ENCODE peak calls at places on chromosomes 2 and 18, in eight cellular contexts. K is lung; L is COR-L47; O is activated CD8-positive, alpha-beta memory T cell treated with anti-CD3 and anti-CD28 coated beads, Interleukin-2, amount 50 U/mL, for 48 hours; I is iris pigment epithelial cell; F is anterior cingulate cortex; E is 8988T; S is HTR-8/SVneo. J is an unnamed sample.

GRCh38 chr18:59861009-59861408 is 38.8 kb upstream of the PMAIP1 start:
- DNase-seq in K (no peak), L (no peak), O (no peak), I (peak), F (no peak), E (no peak), S (no peak), J (no peak)

GRCh38 chr2:66574701-66575624 is 140.0 kb downstream of the MEIS1 start:
- DNase-seq in K (peak), L (peak), O (no peak), I (peak), F (peak), E (peak), S (peak), J (peak)

GRCh38 chr2:8678731-8679566 is 2.9 kb upstream of the ID2 start:
- DNase-seq in K (peak), L (peak), O (peak), I (peak), F (peak), E (peak), S (peak), J (peak)

GRCh38 chr2:65579506-65580235 is 147.3 kb upstream of the SPRED2 start:
- DNase-seq in K (no peak), L (no peak), O (no peak), I (no peak), F (no peak), E (no peak), S (no peak), J (no peak)

GRCh38 chr2:104026726-104027125 is 827.2 kb upstream of the POU3F3 start:
- DNase-seq in K (no peak), L (no peak), O (no peak), I (no peak), F (no peak), E (no peak), S (no peak), J (no peak)

GRCh38 chr18:69819460-69819859 is 128.2 kb downstream of the CD226 start:
- DNase-seq in K (no peak), L (no peak), O (no peak), I (no peak), F (no peak), E (no peak), S (no peak), J (no peak)

GRCh38 chr2:239616729-239617128 is 215.9 kb upstream of the HDAC4 start:
- DNase-seq in K (no peak), L (no peak), O (no peak), I (no peak), F (no peak), E (no peak), S (no peak), J (no peak)

GRCh38 chr18:6096747-6097146 is 201.4 kb upstream of the TMEM200C start:
- DNase-seq in K (no peak), L (no peak), O (no peak), I (no peak), F (no peak), E (no peak), S (no peak), J (no peak)

GRCh38 chr2:127355407-127356008 is 32.3 kb downstream of the MAP3K2 start:
- DNase-seq in K (no peak), L (no peak), O (no peak), I (peak), F (no peak), E (no peak), S (no peak), J (no peak)

GRCh38 chr2:158841839-158842238 is 46.7 kb downstream of the DAPL1 start:
- DNase-seq in K (no peak), L (no peak), O (no peak), I (no peak), F (no peak), E (no peak), S (no peak), J (no peak)

GRCh38 chr2:28102455-28102874 is 211.9 kb downstream of the BABAM2 start:
- DNase-seq in K (no peak), L (no peak), O (no peak), I (peak), F (no peak), E (no peak), S (peak), J (no peak)

GRCh38 chr2:10709290-10709939 is 12.0 kb upstream of the ATP6V1C2 start:
- DNase-seq in K (no peak), L (peak), O (no peak), I (no peak), F (no peak), E (no peak), S (peak), J (peak)

GRCh38 chr18:74683573-74683972 is 85.9 kb downstream of the ZNF407 start:
- DNase-seq in K (no peak), L (no peak), O (no peak), I (no peak), F (no peak), E (no peak), S (no peak), J (no peak)

GRCh38 chr2:227697013-227697412 is 20.8 kb downstream of the SLC19A3 start:
- DNase-seq in K (no peak), L (no peak), O (no peak), I (peak), F (no peak), E (no peak), S (no peak), J (no peak)

GRCh38 chr18:21359746-21360145 is 117.7 kb downstream of the GREB1L start:
- DNase-seq in K (no peak), L (no peak), O (no peak), I (no peak), F (no peak), E (no peak), S (peak), J (no peak)

GRCh38 chr2:210049831-210050230 is 47.4 kb downstream of the RPE start:
- DNase-seq in K (no peak), L (no peak), O (no peak), I (no peak), F (no peak), E (no peak), S (no peak), J (no peak)

GRCh38 chr2:37672870-37673184 is 1.4 kb upstream of the CDC42EP3 start:
- DNase-seq in K (no peak), L (no peak), O (no peak), I (no peak), F (no peak), E (no peak), S (no peak), J (no peak)

GRCh38 chr2:234289789-234290188 is 207.1 kb downstream of the ARL4C start:
- DNase-seq in K (no peak), L (no peak), O (peak), I (peak), F (no peak), E (no peak), S (no peak), J (no peak)

GRCh38 chr2:8572712-8573233 is 109.1 kb upstream of the ID2 start:
- DNase-seq in K (no peak), L (no peak), O (no peak), I (no peak), F (no peak), E (no peak), S (no peak), J (no peak)

GRCh38 chr2:238231251-238231793 is 8.5 kb downstream of the HES6 start:
- DNase-seq in K (peak), L (no peak), O (peak), I (peak), F (peak), E (no peak), S (no peak), J (no peak)

GRCh38 chr2:202494856-202495604 is 118.9 kb downstream of the BMPR2 start:
- DNase-seq in K (no peak), L (no peak), O (no peak), I (no peak), F (no peak), E (no peak), S (no peak), J (no peak)

GRCh38 chr2:181308731-181309130 is 148.5 kb upstream of the ITGA4 start:
- DNase-seq in K (no peak), L (no peak), O (no peak), I (no peak), F (no peak), E (no peak), S (no peak), J (no peak)

GRCh38 chr2:59449264-59449663 is 1104.2 kb downstream of the BCL11A start:
- DNase-seq in K (no peak), L (no peak), O (no peak), I (no peak), F (no peak), E (no peak), S (no peak), J (no peak)

GRCh38 chr2:95043300-95043786 is 17.8 kb downstream of the MAL start:
- DNase-seq in K (peak), L (peak), O (no peak), I (peak), F (peak), E (no peak), S (peak), J (no peak)

GRCh38 chr2:20224191-20224715 is 677 bp downstream of the SDC1 start:
- DNase-seq in K (no peak), L (no peak), O (no peak), I (peak), F (no peak), E (no peak), S (no peak), J (no peak)

GRCh38 chr2:16161768-16162490 is 221.6 kb downstream of the MYCN start:
- DNase-seq in K (no peak), L (no peak), O (no peak), I (no peak), F (no peak), E (no peak), S (no peak), J (no peak)

GRCh38 chr18:12159446-12159845 is 65.8 kb downstream of the ANKRD62 start:
- DNase-seq in K (no peak), L (no peak), O (no peak), I (peak), F (no peak), E (no peak), S (peak), J (no peak)

GRCh38 chr2:109333414-109334194 is 204.6 kb downstream of the SH3RF3 start:
- DNase-seq in K (no peak), L (no peak), O (no peak), I (no peak), F (no peak), E (no peak), S (no peak), J (no peak)

GRCh38 chr2:101466426-101466825 is 8.5 kb downstream of the RFX8 start:
- DNase-seq in K (no peak), L (no peak), O (no peak), I (no peak), F (no peak), E (no peak), S (no peak), J (no peak)

GRCh38 chr2:179141206-179141605 is 91.3 kb upstream of the CCDC141 start:
- DNase-seq in K (no peak), L (no peak), O (no peak), I (no peak), F (no peak), E (no peak), S (no peak), J (no peak)

GRCh38 chr2:64402876-64403275 is 51.1 kb upstream of the LGALSL start:
- DNase-seq in K (no peak), L (no peak), O (no peak), I (peak), F (no peak), E (no peak), S (no peak), J (no peak)

GRCh38 chr2:100109986-100110980 is 32.1 kb downstream of the AFF3 start:
- DNase-seq in K (no peak), L (no peak), O (no peak), I (no peak), F (no peak), E (no peak), S (no peak), J (no peak)

GRCh38 chr2:10534514-10535250 is 86.6 kb upstream of the ODC1 start:
- DNase-seq in K (no peak), L (no peak), O (no peak), I (peak), F (no peak), E (no peak), S (peak), J (no peak)

GRCh38 chr2:105697781-105698449 is 46.8 kb upstream of the NCK2 start:
- DNase-seq in K (peak), L (no peak), O (no peak), I (no peak), F (no peak), E (no peak), S (no peak), J (no peak)

GRCh38 chr2:8144785-8145184 is 537.1 kb upstream of the ID2 start:
- DNase-seq in K (no peak), L (no peak), O (no peak), I (peak), F (no peak), E (no peak), S (no peak), J (no peak)

GRCh38 chr2:50466694-50467093 is 565.2 kb downstream of the NRXN1 start:
- DNase-seq in K (no peak), L (no peak), O (no peak), I (no peak), F (no peak), E (no peak), S (no peak), J (no peak)

GRCh38 chr18:58762781-58763171 is 91.5 kb downstream of the MALT1 start:
- DNase-seq in K (peak), L (no peak), O (no peak), I (no peak), F (no peak), E (no peak), S (no peak), J (no peak)

J was measured in NCI-H1436.